ENCODE peak calls at places on chromosome 6, in seven cellular contexts. M is CD8-positive, alpha-beta T cell; B is fibroblast of lung; O is brain microvascular endothelial cell; Y is K562; W is dorsolateral prefrontal cortex; X is spleen. A is an unnamed sample.

GRCh38 chr6:151391021-151391470 is 313 bp downstream of the ZBTB2 start:
- DNase-seq in O (peak), Y (peak), B (peak), W (peak), X (peak), M (peak), A (peak)

GRCh38 chr6:138101946-138102731 is 5.1 kb downstream of the PERP start:
- DNase-seq in O (peak), M (no peak), W (no peak), X (no peak), Y (no peak), B (no peak), A (no peak)

GRCh38 chr6:70520575-70520974 is 46.2 kb upstream of the SDHAF4 start:
- DNase-seq in W (no peak), B (peak), Y (peak), O (no peak), X (no peak), M (no peak), A (no peak)

GRCh38 chr6:159754959-159755914 is 6.6 kb upstream of the ACAT2 start:
- DNase-seq in B (peak), Y (no peak), W (no peak), M (no peak), O (no peak), X (no peak), A (no peak)

GRCh38 chr6:14542670-14543366 is 425.2 kb downstream of the CD83 start:
- DNase-seq in X (peak), O (peak), M (no peak), W (no peak), Y (peak), B (peak), A (no peak)

GRCh38 chr6:127459231-127459641 is at the start of gene KIAA0408:
- DNase-seq in X (no peak), O (peak), Y (peak), B (peak), M (no peak), W (no peak), A (no peak)

GRCh38 chr6:156057869-156058268 is 602.2 kb upstream of the NOX3 start:
- DNase-seq in Y (no peak), W (no peak), O (no peak), X (no peak), B (no peak), M (no peak), A (no peak)

GRCh38 chr6:22025468-22026159 is 271.2 kb downstream of the PRL start:
- DNase-seq in Y (peak), O (peak), W (no peak), M (no peak), B (peak), X (no peak), A (peak)

GRCh38 chr6:13427838-13428527 is 59.4 kb downstream of the GFOD1 start:
- DNase-seq in M (peak), O (no peak), W (no peak), Y (peak), B (no peak), X (peak), A (no peak)

GRCh38 chr6:108806669-108807068 is 41.6 kb upstream of the ARMC2 start:
- DNase-seq in M (no peak), O (no peak), Y (no peak), B (no peak), W (no peak), X (no peak), A (no peak)

GRCh38 chr6:115271434-115271833 is 789.3 kb downstream of the FRK start:
- DNase-seq in O (no peak), Y (no peak), X (no peak), B (no peak), W (no peak), M (no peak), A (no peak)

GRCh38 chr6:109869398-109870165 is 108.5 kb upstream of the GPR6 start:
- DNase-seq in M (no peak), Y (no peak), X (no peak), B (peak), W (peak), O (no peak), A (no peak)

GRCh38 chr6:56475736-56476457 is 166.8 kb downstream of the DST start:
- DNase-seq in B (peak), Y (peak), O (peak), M (no peak), W (no peak), X (no peak), A (no peak)

GRCh38 chr6:36844232-36845170 is 5.3 kb upstream of the CPNE5 start:
- DNase-seq in Y (no peak), O (no peak), X (peak), M (no peak), B (no peak), W (no peak), A (no peak)

GRCh38 chr6:51541847-51542246 is 545.6 kb downstream of the PKHD1 start:
- DNase-seq in W (no peak), M (no peak), O (no peak), B (no peak), X (no peak), Y (peak), A (peak)
- TF ChIP-seq CTCF in W (no peak), M (no peak), O (peak), B (no peak), X (no peak), Y (peak), A (peak)

GRCh38 chr6:53862517-53863457 is 68.0 kb downstream of the LRRC1 start:
- DNase-seq in X (no peak), B (peak), M (no peak), O (peak), W (no peak), Y (no peak), A (no peak)
- TF ChIP-seq CTCF in X (no peak), B (no peak), M (no peak), O (no peak), W (no peak), Y (no peak), A (no peak)

GRCh38 chr6:4225207-4225872 is 90.0 kb upstream of the ECI2 start:
- DNase-seq in B (peak), Y (peak), W (no peak), O (no peak), X (no peak), M (no peak), A (peak)
- TF ChIP-seq CTCF in B (no peak), Y (peak), W (no peak), O (peak), X (no peak), M (no peak), A (peak)

GRCh38 chr6:90160013-90160412 is 136.6 kb downstream of the BACH2 start:
- DNase-seq in X (no peak), W (no peak), O (no peak), M (no peak), B (no peak), Y (peak), A (no peak)
- TF ChIP-seq CTCF in X (no peak), W (no peak), O (no peak), M (no peak), B (no peak), Y (no peak), A (no peak)

DNA sequence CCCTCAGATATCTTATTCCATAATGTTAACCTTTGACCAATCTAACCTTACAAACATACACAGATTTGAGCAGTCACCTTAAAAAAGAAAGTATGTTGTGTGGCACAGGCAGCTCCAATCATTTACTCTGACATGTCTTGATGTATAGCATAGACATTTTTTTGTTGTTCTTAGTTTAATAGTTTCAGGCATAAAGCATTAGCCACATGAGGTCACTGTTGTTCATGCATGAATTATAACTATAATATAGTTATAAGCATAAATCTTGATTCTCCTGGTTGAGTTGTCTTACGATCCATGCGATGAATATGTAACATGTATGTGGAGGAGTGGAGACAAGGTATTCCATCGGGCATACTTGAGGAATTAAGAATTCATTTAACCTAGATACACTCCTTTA is 26.1 kb upstream of the NKAIN2 start:
- DNase-seq in M (no peak), X (no peak), W (no peak), B (peak), O (no peak), Y (no peak), A (no peak)
- TF ChIP-seq CTCF in M (no peak), X (no peak), W (peak), B (peak), O (peak), Y (peak), A (no peak)

GRCh38 chr6:45717027-45717426 is 298.6 kb downstream of the CLIC5 start:
- DNase-seq in M (no peak), B (no peak), O (no peak), W (no peak), X (no peak), Y (no peak), A (no peak)

GRCh38 chr6:45715508-45715803 is 300.2 kb downstream of the CLIC5 start:
- DNase-seq in M (no peak), B (no peak), X (no peak), W (no peak), Y (no peak), O (no peak), A (no peak)

GRCh38 chr6:45717715-45718114 is 297.9 kb downstream of the CLIC5 start:
- DNase-seq in M (no peak), O (no peak), W (no peak), B (no peak), Y (no peak), X (no peak), A (no peak)

GRCh38 chr6:45713981-45714685 is 301.5 kb downstream of the CLIC5 start:
- DNase-seq in Y (no peak), O (no peak), W (no peak), M (no peak), X (no peak), B (no peak), A (no peak)

DNA sequence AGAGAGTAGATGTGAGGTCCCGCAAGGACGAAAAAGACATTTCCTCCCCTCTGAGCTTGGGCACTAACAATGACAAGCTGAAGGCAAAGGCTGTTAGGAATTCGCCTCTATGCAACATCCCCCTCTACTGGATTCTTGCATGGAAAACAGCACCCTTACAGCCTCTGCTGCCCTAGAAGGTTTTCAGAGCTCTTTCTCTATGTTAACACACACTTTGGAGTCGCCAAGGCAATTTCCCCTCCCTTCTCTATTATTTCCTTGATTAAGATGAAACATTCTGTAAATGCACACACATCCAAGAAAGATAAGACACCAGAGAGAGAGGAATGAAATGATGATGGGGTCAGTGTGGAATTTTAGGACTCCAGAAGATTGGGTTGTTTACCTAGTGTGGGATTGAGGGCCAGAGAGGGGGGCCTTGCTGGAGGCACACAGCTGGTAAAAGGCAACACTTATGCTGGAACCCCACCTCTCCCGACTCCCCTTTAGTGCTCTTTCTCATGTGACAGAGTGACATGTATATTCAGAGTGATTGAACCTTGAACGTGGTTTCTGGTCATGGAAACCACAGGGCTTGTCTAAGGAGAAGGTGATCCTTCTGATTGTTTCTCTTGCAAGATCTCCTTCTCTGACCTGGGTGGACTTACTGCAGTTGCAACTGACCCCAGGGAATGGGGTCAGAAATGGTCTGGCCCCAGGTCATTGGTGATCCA is 300.7 kb downstream of the CLIC5 start:
- DNase-seq in O (peak), X (no peak), Y (peak), W (no peak), B (peak), M (peak), A (peak)
- TF ChIP-seq CTCF in O (peak), X (peak), Y (peak), W (peak), B (peak), M (peak), A (peak)

DNA sequence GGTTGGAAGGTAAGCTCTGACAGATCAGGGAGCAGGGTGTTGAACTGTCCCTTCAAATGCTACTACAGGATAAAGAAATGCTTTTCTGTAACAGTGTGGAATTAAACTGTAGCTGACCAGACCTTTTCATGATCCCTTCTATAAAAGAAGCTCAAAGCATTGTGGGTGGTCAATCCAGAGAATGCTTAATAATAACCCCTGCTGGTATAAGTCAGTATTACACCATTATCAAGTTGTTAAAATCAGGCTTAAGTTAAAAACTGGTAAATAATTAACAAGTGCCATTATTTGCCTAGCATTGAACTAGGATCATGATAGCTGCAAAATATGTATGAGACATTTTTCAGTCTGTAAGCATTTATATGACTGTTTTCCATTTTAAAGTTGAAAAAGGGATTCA is 468.9 kb downstream of the PKHD1 start:
- DNase-seq in X (no peak), B (no peak), W (no peak), Y (no peak), O (no peak), M (no peak), A (no peak)
- TF ChIP-seq CTCF in X (no peak), B (no peak), W (no peak), Y (no peak), O (no peak), M (peak), A (peak)

DNA sequence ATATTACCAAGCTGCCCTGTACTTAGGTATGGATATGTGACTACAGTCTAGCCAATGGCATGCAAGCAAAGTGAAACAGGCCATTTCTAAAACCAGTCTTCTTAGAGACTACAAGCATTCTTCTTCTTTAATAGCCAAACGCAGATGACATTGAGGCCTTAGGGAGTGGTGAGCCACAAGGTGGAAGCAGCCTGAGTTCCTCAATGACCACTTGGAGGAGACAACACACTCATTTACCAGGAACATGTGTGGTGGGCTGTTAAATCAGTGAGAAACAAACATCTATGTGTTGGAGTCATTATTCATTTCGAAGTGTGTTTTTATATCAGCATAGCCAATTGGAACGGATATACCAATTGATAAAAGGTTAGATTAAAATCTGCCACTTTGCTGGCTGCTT is 122.0 kb downstream of the GFRAL start:
- DNase-seq in B (peak), X (no peak), W (no peak), Y (no peak), M (no peak), O (no peak), A (no peak)
- TF ChIP-seq CTCF in B (peak), X (no peak), W (no peak), Y (no peak), M (no peak), O (peak), A (no peak)

GRCh38 chr6:168117942-168118341 is 38.9 kb upstream of the FRMD1 start:
- DNase-seq in W (no peak), O (no peak), M (no peak), Y (no peak), B (no peak), X (no peak), A (no peak)
- TF ChIP-seq CTCF in W (peak), O (peak), M (no peak), Y (peak), B (peak), X (no peak), A (peak)

DNA sequence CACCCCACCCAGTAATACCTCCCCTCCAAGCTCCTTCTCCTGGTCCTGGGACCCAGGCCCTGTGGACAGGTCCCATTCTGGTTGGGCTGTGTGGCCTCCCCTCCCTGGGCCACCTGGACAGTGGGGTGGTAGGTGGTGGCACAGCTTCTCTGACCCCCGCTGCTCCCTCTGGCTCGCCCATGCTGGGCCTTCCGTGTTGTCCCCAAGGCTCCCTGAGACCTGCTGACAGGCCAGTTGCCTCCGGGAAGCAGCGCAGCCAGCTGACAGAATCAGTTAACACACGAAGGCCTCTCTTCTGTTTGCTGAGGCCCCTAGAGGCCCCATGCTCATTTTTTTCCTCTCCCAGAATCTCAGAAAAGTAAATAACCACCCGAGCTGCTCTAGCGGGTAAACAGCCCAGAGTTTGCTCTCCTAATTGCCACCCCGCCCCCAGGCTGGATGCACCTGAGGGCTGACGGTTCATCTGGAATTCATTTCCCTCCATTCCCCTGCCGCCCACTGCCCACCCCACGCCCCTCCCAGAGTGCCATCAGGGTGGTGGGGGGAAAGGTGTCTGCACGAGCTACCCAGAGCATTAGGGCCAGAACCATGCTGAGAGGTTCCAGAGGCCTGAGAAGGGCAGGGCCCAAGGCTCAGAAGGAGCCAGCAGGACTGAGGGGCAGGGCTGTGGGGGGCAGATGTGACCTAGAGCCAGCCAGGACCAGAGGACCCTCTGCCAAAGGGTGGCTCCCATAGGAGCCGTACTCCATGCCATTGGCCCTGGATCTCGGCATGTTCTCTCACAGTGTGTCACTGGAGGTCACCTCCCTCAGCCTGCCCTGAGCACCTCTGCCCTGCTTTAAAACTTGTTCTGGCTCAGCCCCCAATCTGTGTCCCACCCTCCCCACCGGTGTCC is 157.5 kb downstream of the GRM4 start:
- DNase-seq in M (no peak), B (no peak), X (peak), Y (no peak), O (no peak), W (no peak), A (no peak)
- TF ChIP-seq CTCF in M (no peak), B (no peak), X (no peak), Y (no peak), O (no peak), W (no peak), A (no peak)